ENCODE peak calls at places on chromosomes 3 and 15, in eight cellular contexts. L is occipital lobe; K is cardiac muscle cell; V is stimulated activated CD8-positive, alpha-beta memory T cell treated with anti-CD3 and anti-CD28 coated beads, Interleukin-15, amount 100 ng/mL, for 24 hours; S is activated CD8-positive, alpha-beta memory T cell treated with anti-CD3 and anti-CD28 coated beads for 24 hours; E is fibroblast of pulmonary artery; D is skeletal muscle cell; M is GM04504. X is an unnamed sample.

GRCh38 chr15:68798695-68799094 is 22.0 kb downstream of the ANP32A start:
- DNase-seq in M (no peak), S (no peak), K (no peak), E (no peak), L (no peak), V (no peak), D (no peak), X (no peak)

GRCh38 chr3:37290551-37290950 is 116.2 kb upstream of the LRRFIP2 start:
- DNase-seq in M (no peak), E (peak), D (peak), S (no peak), V (no peak), K (peak), L (no peak), X (no peak)

GRCh38 chr3:127751163-127751621 is 71.1 kb downstream of the MGLL start:
- DNase-seq in L (no peak), K (no peak), D (no peak), V (no peak), S (no peak), M (no peak), E (no peak), X (no peak)

GRCh38 chr3:45443459-45443858 is 55.1 kb downstream of the LARS2 start:
- DNase-seq in L (no peak), K (no peak), E (no peak), M (no peak), V (no peak), S (no peak), D (no peak), X (no peak)

GRCh38 chr3:51585197-51585596 is 46.7 kb downstream of the RAD54L2 start:
- DNase-seq in E (no peak), D (no peak), S (no peak), L (no peak), V (no peak), K (no peak), M (no peak), X (no peak)

GRCh38 chr3:13662238-13662847 is 113.4 kb downstream of the FBLN2 start:
- DNase-seq in L (no peak), E (no peak), K (no peak), S (no peak), D (no peak), V (no peak), M (no peak), X (no peak)

GRCh38 chr3:79947469-79947868 is 179.7 kb upstream of the ROBO1 start:
- DNase-seq in D (no peak), K (no peak), V (no peak), M (no peak), L (no peak), E (no peak), S (no peak), X (no peak)

GRCh38 chr15:65377105-65377975 is 462 bp downstream of the IGDCC3 start:
- DNase-seq in K (peak), M (no peak), V (no peak), E (no peak), S (no peak), D (no peak), L (no peak), X (peak)

GRCh38 chr15:72231847-72232461 is 964 bp upstream of the PKM start:
- DNase-seq in L (no peak), E (peak), K (peak), S (no peak), V (no peak), D (peak), M (peak), X (peak)

GRCh38 chr3:193488741-193489140 is 66.0 kb downstream of the ATP13A4 start:
- DNase-seq in E (peak), M (no peak), D (no peak), V (no peak), S (no peak), L (no peak), K (no peak), X (no peak)

GRCh38 chr3:29937185-29937584 is 656.3 kb downstream of the RBMS3 start:
- DNase-seq in D (peak), E (peak), M (no peak), K (peak), S (no peak), V (no peak), L (no peak), X (no peak)

GRCh38 chr3:129050556-129051295 is 9.9 kb upstream of the GP9 start:
- DNase-seq in E (no peak), M (no peak), S (no peak), L (no peak), V (no peak), K (no peak), D (no peak), X (no peak)

GRCh38 chr3:170869240-170869592 is 779 bp downstream of the RPL22L1 start:
- DNase-seq in V (no peak), M (no peak), S (no peak), E (no peak), K (peak), D (no peak), L (no peak), X (no peak)

GRCh38 chr15:25777047-25777446 is 86.1 kb downstream of the ATP10A start:
- DNase-seq in E (no peak), S (peak), V (no peak), K (no peak), L (no peak), D (no peak), M (no peak), X (no peak)

GRCh38 chr3:154170300-154170699 is 49.1 kb downstream of the ARHGEF26 start:
- DNase-seq in K (no peak), D (no peak), M (no peak), S (no peak), L (no peak), E (no peak), V (no peak), X (no peak)

GRCh38 chr15:50166216-50166615 is 15.8 kb upstream of the SLC27A2 start:
- DNase-seq in V (no peak), K (peak), D (peak), S (no peak), L (no peak), M (peak), E (peak), X (no peak)

GRCh38 chr15:25172691-25173090 is 217.9 kb downstream of the SNRPN start:
- DNase-seq in D (no peak), V (no peak), E (no peak), L (no peak), K (no peak), M (no peak), S (no peak), X (no peak)

GRCh38 chr3:194315965-194316361 is 35.2 kb downstream of the CPN2 start:
- DNase-seq in D (peak), E (peak), M (no peak), V (no peak), L (no peak), K (peak), S (no peak), X (no peak)